ENCODE peak calls at places on chromosome 4, in ten cellular contexts. F is heart left ventricle, D is K562, T is upper lobe of left lung, I is Peyer's patch, E is IMR-90, G is A549, C is mammary epithelial cell, H is MM.1S, X is cardiac muscle cell. R is an unnamed sample.

GRCh38 chr4:100450449-100450848 is 67.4 kb downstream of the EMCN start:
- DNase-seq in F (no peak), D (no peak), T (no peak), I (no peak), E (peak), G (no peak), C (peak), H (no peak), X (no peak), R (peak)

GRCh38 chr4:10063544-10064300 is 42.4 kb upstream of the SLC2A9 start:
- DNase-seq in F (peak), D (peak), T (no peak), I (no peak), E (peak), G (peak), C (peak), H (no peak), X (peak), R (peak)

GRCh38 chr4:20639346-20639745 is 60.9 kb upstream of the PACRGL start:
- DNase-seq in F (no peak), D (no peak), T (no peak), I (no peak), E (no peak), G (no peak), C (no peak), H (no peak), X (no peak), R (no peak)

GRCh38 chr4:78612398-78613005 is 60.9 kb downstream of the ANXA3 start:
- DNase-seq in F (peak), D (peak), T (no peak), I (no peak), E (peak), G (peak), C (no peak), H (peak), X (peak), R (peak)

GRCh38 chr4:30386266-30386895 is 333.8 kb upstream of the PCDH7 start:
- DNase-seq in F (no peak), D (no peak), T (no peak), I (no peak), E (peak), G (no peak), C (peak), H (no peak), X (peak), R (no peak)

GRCh38 chr4:108473163-108473720 is 147.1 kb upstream of the RPL34 start:
- DNase-seq in F (no peak), D (no peak), T (no peak), I (no peak), E (peak), G (no peak), C (no peak), H (no peak), X (no peak), R (no peak)

GRCh38 chr4:32196950-32197688 is 1477.0 kb downstream of the PCDH7 start:
- DNase-seq in F (no peak), D (no peak), T (no peak), I (no peak), E (no peak), G (no peak), C (no peak), H (no peak), X (no peak), R (no peak)

GRCh38 chr4:142551513-142552280 is 294.4 kb downstream of the INPP4B start:
- DNase-seq in F (no peak), D (no peak), T (no peak), I (no peak), E (no peak), G (no peak), C (no peak), H (no peak), X (no peak), R (no peak)

GRCh38 chr4:12555011-12555410 is 929.1 kb downstream of the RAB28 start:
- DNase-seq in F (no peak), D (no peak), T (no peak), I (no peak), E (no peak), G (no peak), C (peak), H (no peak), X (peak), R (peak)

GRCh38 chr4:144969793-144970192 is 128.2 kb downstream of the ANAPC10 start:
- DNase-seq in F (no peak), D (no peak), T (no peak), I (no peak), E (no peak), G (no peak), C (no peak), H (no peak), X (no peak), R (no peak)

GRCh38 chr4:44150091-44150576 is 298.5 kb downstream of the KCTD8 start:
- DNase-seq in F (no peak), D (no peak), T (no peak), I (no peak), E (peak), G (no peak), C (peak), H (no peak), X (peak), R (peak)

GRCh38 chr4:88526221-88526815 is 2.7 kb upstream of the PYURF start:
- DNase-seq in F (no peak), D (no peak), T (no peak), I (no peak), E (no peak), G (no peak), C (peak), H (peak), X (no peak), R (no peak)

GRCh38 chr4:65069177-65069576 is 601.1 kb downstream of the EPHA5 start:
- DNase-seq in F (no peak), D (no peak), T (peak), I (no peak), E (no peak), G (no peak), C (no peak), H (no peak), X (no peak), R (no peak)

GRCh38 chr4:177001271-177002175 is 208.8 kb upstream of the VEGFC start:
- DNase-seq in F (no peak), D (no peak), T (no peak), I (no peak), E (peak), G (peak), C (peak), H (no peak), X (peak), R (no peak)

GRCh38 chr4:88320780-88321373 is 36.5 kb upstream of the PPM1K start:
- DNase-seq in F (no peak), D (no peak), T (no peak), I (peak), E (no peak), G (peak), C (no peak), H (peak), X (peak), R (no peak)

GRCh38 chr4:182111586-182111985 is 131.6 kb upstream of the TENM3 start:
- DNase-seq in F (no peak), D (no peak), T (no peak), I (no peak), E (no peak), G (no peak), C (no peak), H (no peak), X (peak), R (no peak)

GRCh38 chr4:112519689-112520597 is 4.0 kb upstream of the NEUROG2 start:
- DNase-seq in F (no peak), D (peak), T (no peak), I (no peak), E (no peak), G (no peak), C (no peak), H (no peak), X (no peak), R (no peak)

GRCh38 chr4:105451346-105451745 is 22.5 kb downstream of the PPA2 start:
- DNase-seq in F (no peak), D (no peak), T (no peak), I (no peak), E (no peak), G (no peak), C (no peak), H (peak), X (no peak), R (no peak)

GRCh38 chr4:122963222-122963621 is 40.8 kb upstream of the NUDT6 start:
- DNase-seq in F (no peak), D (no peak), T (no peak), I (no peak), E (peak), G (no peak), C (peak), H (no peak), X (peak), R (peak)

GRCh38 chr4:74544655-74545361 is 99.9 kb downstream of the AREG start:
- DNase-seq in F (no peak), D (peak), T (no peak), I (no peak), E (peak), G (peak), C (no peak), H (no peak), X (peak), R (no peak)

GRCh38 chr4:184416913-184417734 is 57.2 kb downstream of the IRF2 start:
- DNase-seq in F (no peak), D (no peak), T (no peak), I (peak), E (peak), G (no peak), C (peak), H (peak), X (peak), R (no peak)

GRCh38 chr4:89755210-89755609 is 81.8 kb downstream of the SNCA start:
- DNase-seq in F (no peak), D (no peak), T (no peak), I (no peak), E (no peak), G (no peak), C (no peak), H (no peak), X (peak), R (no peak)

GRCh38 chr4:130955520-130955919 is 1859.6 kb downstream of the C4orf33 start:
- DNase-seq in F (no peak), D (no peak), T (no peak), I (no peak), E (no peak), G (no peak), C (no peak), H (no peak), X (no peak), R (no peak)

GRCh38 chr4:1316537-1317168 is 27.0 kb downstream of the MAEA start:
- DNase-seq in F (no peak), D (no peak), T (peak), I (no peak), E (no peak), G (no peak), C (no peak), H (no peak), X (no peak), R (no peak)

GRCh38 chr4:20391224-20391623 is 139.5 kb downstream of the SLIT2 start:
- DNase-seq in F (no peak), D (no peak), T (no peak), I (no peak), E (peak), G (no peak), C (no peak), H (no peak), X (peak), R (no peak)

GRCh38 chr4:54316139-54316538 is 87.0 kb downstream of the PDGFRA start:
- DNase-seq in F (no peak), D (no peak), T (no peak), I (no peak), E (no peak), G (no peak), C (no peak), H (no peak), X (no peak), R (no peak)

GRCh38 chr4:186722856-186723206 is 825 bp downstream of the FAT1 start:
- DNase-seq in F (no peak), D (no peak), T (no peak), I (no peak), E (no peak), G (no peak), C (no peak), H (peak), X (no peak), R (no peak)

GRCh38 chr4:186724048-186724860 is 598 bp upstream of the FAT1 start:
- DNase-seq in F (peak), D (peak), T (peak), I (no peak), E (peak), G (peak), C (peak), H (peak), X (peak), R (peak)

GRCh38 chr4:186717556-186717955 is 6.1 kb downstream of the FAT1 start:
- DNase-seq in F (no peak), D (no peak), T (no peak), I (no peak), E (no peak), G (no peak), C (peak), H (no peak), X (no peak), R (peak)

GRCh38 chr4:186723207-186724047 is at the start of gene FAT1:
- DNase-seq in F (peak), D (peak), T (peak), I (no peak), E (peak), G (peak), C (peak), H (peak), X (peak), R (peak)

DNA sequence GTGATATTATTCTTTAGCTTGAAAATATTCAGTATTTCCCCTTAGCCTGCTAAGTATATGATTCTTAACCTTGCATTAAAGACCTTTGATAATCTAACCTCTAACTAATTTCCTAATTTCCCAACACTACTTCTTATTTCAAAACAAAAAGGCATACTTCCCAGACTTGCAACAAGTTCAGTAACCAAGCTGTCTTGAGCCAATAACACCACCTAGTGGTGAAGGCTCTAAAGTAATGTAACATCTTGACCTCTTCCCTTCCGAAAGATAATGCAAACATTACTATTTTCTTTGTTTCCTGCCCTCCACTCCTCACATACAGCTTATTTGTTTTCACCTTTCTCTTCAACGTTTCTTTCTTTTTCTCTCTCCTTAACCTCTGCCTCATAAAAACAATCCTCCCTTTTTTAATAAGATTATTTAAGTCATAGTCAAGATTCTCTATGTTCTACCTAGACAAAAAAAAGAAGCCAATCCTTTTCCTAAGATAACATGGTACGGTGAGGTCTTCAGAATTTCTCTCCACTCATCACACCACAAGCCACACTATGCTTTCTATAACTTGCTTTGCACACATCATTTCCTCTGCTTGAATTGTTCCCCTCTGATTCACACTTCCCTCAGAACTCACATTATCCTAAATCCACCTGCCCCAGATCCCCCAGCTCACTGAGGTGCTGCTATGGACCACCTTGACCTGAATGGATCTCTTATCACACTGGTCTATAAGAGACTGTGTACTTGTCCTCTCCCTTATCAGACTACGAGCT is 3.5 kb downstream of the FAT1 start:
- DNase-seq in F (no peak), D (peak), T (no peak), I (no peak), E (no peak), G (peak), C (peak), H (peak), X (peak), R (no peak)
- TF ChIP-seq CTCF in F (peak), D (peak), T (peak), I (peak), E (peak), G (peak), C (peak), H (peak), X (peak), R (peak)

GRCh38 chr4:168765726-168766125 is 244.3 kb downstream of the CBR4 start:
- DNase-seq in F (peak), D (no peak), T (no peak), I (no peak), E (peak), G (peak), C (peak), H (no peak), X (peak), R (peak)
- H3K27ac ChIP-seq in F (peak), D (no peak), T (peak), I (peak), E (no peak), G (no peak), C (peak), H (no peak), X (no peak), R (no peak)

GRCh38 chr4:16909245-16909644 is 10.8 kb upstream of the LDB2 start:
- DNase-seq in F (no peak), D (no peak), T (no peak), I (no peak), E (no peak), G (no peak), C (no peak), H (no peak), X (no peak), R (no peak)

GRCh38 chr4:16912896-16913295 is 14.5 kb upstream of the LDB2 start:
- DNase-seq in F (no peak), D (no peak), T (no peak), I (no peak), E (no peak), G (no peak), C (no peak), H (no peak), X (no peak), R (no peak)

GRCh38 chr4:16915956-16916355 is 17.5 kb upstream of the LDB2 start:
- DNase-seq in F (no peak), D (no peak), T (no peak), I (no peak), E (no peak), G (no peak), C (no peak), H (no peak), X (no peak), R (no peak)

GRCh38 chr4:16916719-16917337 is 18.4 kb upstream of the LDB2 start:
- DNase-seq in F (peak), D (peak), T (no peak), I (peak), E (no peak), G (peak), C (peak), H (peak), X (peak), R (peak)

GRCh38 chr4:16914208-16914607 is 15.8 kb upstream of the LDB2 start:
- DNase-seq in F (no peak), D (no peak), T (no peak), I (no peak), E (peak), G (no peak), C (no peak), H (peak), X (peak), R (no peak)
- TF ChIP-seq CTCF in F (peak), D (no peak), T (no peak), I (no peak), E (peak), G (no peak), C (peak), H (peak), X (peak), R (no peak)

GRCh38 chr4:139329665-139330200 is 27.5 kb upstream of the NDUFC1 start:
- DNase-seq in F (no peak), D (no peak), T (no peak), I (no peak), E (no peak), G (no peak), C (no peak), H (no peak), X (no peak), R (no peak)
- H3K27ac ChIP-seq in F (no peak), D (no peak), T (no peak), I (no peak), E (no peak), G (no peak), C (no peak), H (no peak), X (no peak), R (no peak)

DNA sequence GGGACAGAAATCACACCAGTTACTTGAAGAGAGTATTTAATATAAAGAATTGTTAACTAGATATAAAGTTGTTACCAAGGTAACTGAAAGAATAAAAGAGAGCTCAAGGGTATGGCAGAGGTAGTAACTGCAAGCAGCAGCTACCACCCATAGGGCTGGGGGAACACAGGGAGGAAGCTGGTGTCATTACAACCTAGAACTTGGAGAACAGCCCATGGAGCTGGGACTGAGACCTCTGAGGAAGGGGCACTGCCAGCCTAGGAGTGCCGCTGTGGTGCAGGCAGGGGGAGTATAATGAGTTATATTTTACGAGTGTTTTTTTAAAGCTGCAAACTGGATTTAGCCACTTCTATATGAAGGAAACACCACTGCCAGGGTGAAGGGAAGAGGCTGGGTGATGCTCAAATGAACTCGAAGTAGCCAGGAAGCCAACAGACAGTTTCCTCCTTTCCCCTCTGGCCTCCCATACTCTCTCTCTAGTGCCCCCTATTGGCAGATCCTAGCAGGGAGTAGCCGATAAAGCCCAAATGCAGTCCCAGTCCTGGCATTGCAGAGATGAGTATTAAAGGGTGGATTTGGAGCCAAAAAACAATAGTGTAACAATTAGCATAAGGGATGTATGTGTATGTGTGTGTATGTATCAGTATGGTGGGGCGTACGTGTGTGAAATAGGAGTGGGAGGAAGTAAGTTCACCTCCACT is 213.7 kb upstream of the LDB2 start:
- DNase-seq in F (no peak), D (peak), T (no peak), I (no peak), E (no peak), G (no peak), C (no peak), H (no peak), X (peak), R (no peak)
- TF ChIP-seq CTCF in F (peak), D (peak), T (no peak), I (no peak), E (peak), G (no peak), C (peak), H (peak), X (peak), R (no peak)

DNA sequence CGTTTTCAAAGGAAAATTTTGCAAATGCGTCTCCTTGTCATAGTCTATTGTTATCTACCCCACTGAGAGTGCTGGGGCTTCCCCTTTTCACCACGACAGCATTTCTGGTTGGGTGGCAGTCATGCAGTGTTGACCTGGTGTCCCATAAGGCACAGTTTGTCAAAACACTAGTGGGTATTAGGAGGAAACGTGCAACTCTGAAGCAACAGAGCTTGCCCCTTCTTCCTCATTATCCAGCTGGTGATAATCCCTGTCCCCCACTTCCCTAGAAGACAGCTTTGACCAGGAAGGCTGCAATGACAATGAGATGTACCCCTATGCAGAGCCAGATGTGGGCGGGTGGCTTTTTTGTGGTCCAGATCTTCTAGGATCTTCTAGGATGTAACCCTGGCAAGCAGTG is 1.8 kb downstream of the TBC1D1 start:
- DNase-seq in F (no peak), D (no peak), T (no peak), I (peak), E (no peak), G (no peak), C (no peak), H (peak), X (no peak), R (no peak)
- H3K27ac ChIP-seq in F (no peak), D (no peak), T (no peak), I (no peak), E (no peak), G (no peak), C (no peak), H (no peak), X (no peak), R (no peak)